ENCODE peak calls at places on chromosomes 1 and 21, in nine cellular contexts. M, X, B, U, D, O, J, T and K are unnamed samples. For H3K27me3 and H3K36me3, the result is how much of the 10 kb centered on the place peaks cover.

GRCh38 chr1:55214214-55214902 is 806 bp downstream of the USP24 start:
- DNase-seq in M (peak), X (no peak), B (peak), U (peak), D (peak), O (peak), J (no peak), T (peak), K (peak)

GRCh38 chr1:220999872-221000863 is 120.9 kb downstream of the HLX start:
- DNase-seq in M (no peak), X (no peak), B (no peak), U (peak), D (no peak), O (no peak), J (peak), T (peak), K (peak)

GRCh38 chr1:8121261-8122159 is 95.4 kb upstream of the ERRFI1 start:
- DNase-seq in M (peak), X (peak), B (peak), U (peak), D (peak), O (peak), J (peak), T (peak), K (peak)

GRCh38 chr1:57959727-57960300 is 536.0 kb upstream of the DAB1 start:
- DNase-seq in M (no peak), X (no peak), B (no peak), U (no peak), D (no peak), O (no peak), J (no peak), T (no peak), K (no peak)

GRCh38 chr1:45543599-45544417 is 6.8 kb upstream of the AKR1A1 start:
- DNase-seq in M (peak), X (no peak), B (peak), U (peak), D (peak), O (no peak), J (no peak), T (peak), K (peak)

GRCh38 chr1:56803561-56804156 is 15.5 kb downstream of the FYB2 start:
- DNase-seq in M (peak), X (no peak), B (peak), U (peak), D (no peak), O (peak), J (peak), T (peak), K (no peak)

GRCh38 chr1:52798331-52798730 is 44.2 kb upstream of the ZYG11A start:
- DNase-seq in M (no peak), X (no peak), B (no peak), U (no peak), D (no peak), O (no peak), J (no peak), T (no peak), K (no peak)

GRCh38 chr1:10692401-10693021 is 103.9 kb downstream of the CASZ1 start:
- DNase-seq in M (peak), X (no peak), B (peak), U (no peak), D (no peak), O (peak), J (no peak), T (peak), K (no peak)

GRCh38 chr1:54850082-54850730 is 36.8 kb downstream of the DHCR24 start:
- DNase-seq in M (no peak), X (no peak), B (no peak), U (no peak), D (no peak), O (no peak), J (peak), T (no peak), K (no peak)

GRCh38 chr1:19300211-19300610 is 11.6 kb upstream of the AKR7A3 start:
- DNase-seq in M (no peak), X (no peak), B (no peak), U (no peak), D (no peak), O (no peak), J (no peak), T (no peak), K (no peak)

GRCh38 chr1:147580200-147580557 is 38.9 kb downstream of the BCL9 start:
- DNase-seq in M (no peak), X (no peak), B (no peak), U (no peak), D (no peak), O (no peak), J (peak), T (no peak), K (no peak)

GRCh38 chr1:33893147-33893830 is 29.4 kb downstream of the HMGB4 start:
- DNase-seq in M (no peak), X (no peak), B (no peak), U (no peak), D (no peak), O (no peak), J (peak), T (no peak), K (no peak)

GRCh38 chr1:110893908-110894490 is 21.1 kb downstream of the CD53 start:
- DNase-seq in M (no peak), X (no peak), B (no peak), U (no peak), D (no peak), O (no peak), J (no peak), T (no peak), K (no peak)

GRCh38 chr1:1256956-1257871 is 10.7 kb upstream of the C1QTNF12 start:
- DNase-seq in M (no peak), X (no peak), B (no peak), U (no peak), D (no peak), O (no peak), J (no peak), T (no peak), K (no peak)

GRCh38 chr1:110235839-110236682 is 25.9 kb downstream of the KCNC4 start:
- DNase-seq in M (no peak), X (no peak), B (no peak), U (peak), D (peak), O (peak), J (peak), T (no peak), K (no peak)

GRCh38 chr21:25565272-25566199 is 41.7 kb downstream of the MRPL39 start:
- DNase-seq in M (no peak), X (no peak), B (no peak), U (no peak), D (no peak), O (no peak), J (no peak), T (no peak), K (no peak)

GRCh38 chr1:166197141-166197540 is 30.3 kb upstream of the FAM78B start:
- DNase-seq in M (peak), X (no peak), B (no peak), U (peak), D (no peak), O (no peak), J (no peak), T (no peak), K (no peak)

GRCh38 chr1:43367026-43367903 is 546 bp downstream of the ELOVL1 start:
- DNase-seq in M (no peak), X (no peak), B (no peak), U (peak), D (no peak), O (no peak), J (no peak), T (peak), K (peak)

GRCh38 chr1:54814571-54814970 is 13.4 kb upstream of the TTC22 start:
- DNase-seq in M (no peak), X (no peak), B (peak), U (no peak), D (no peak), O (no peak), J (no peak), T (no peak), K (no peak)

GRCh38 chr21:35048706-35049617 is at the start of gene RUNX1:
- DNase-seq in M (no peak), X (peak), B (peak), U (peak), D (no peak), O (peak), J (peak), T (peak), K (peak)

GRCh38 chr1:222171005-222171404 is 376.9 kb downstream of the HHIPL2 start:
- DNase-seq in M (no peak), X (no peak), B (no peak), U (no peak), D (no peak), O (peak), J (peak), T (no peak), K (no peak)

GRCh38 chr1:81409262-81409661 is 391.5 kb upstream of the ADGRL2 start:
- DNase-seq in M (no peak), X (no peak), B (no peak), U (no peak), D (no peak), O (no peak), J (no peak), T (no peak), K (no peak)

GRCh38 chr1:171126504-171126903 is 35.8 kb downstream of the FMO3 start:
- DNase-seq in M (no peak), X (no peak), B (peak), U (no peak), D (no peak), O (no peak), J (no peak), T (peak), K (peak)

GRCh38 chr1:198118136-198118535 is 38.7 kb upstream of the NEK7 start:
- DNase-seq in M (peak), X (no peak), B (no peak), U (peak), D (peak), O (no peak), J (peak), T (no peak), K (peak)

GRCh38 chr1:54583868-54584267 is 35.8 kb downstream of the ACOT11 start:
- DNase-seq in M (no peak), X (no peak), B (no peak), U (no peak), D (no peak), O (no peak), J (no peak), T (no peak), K (no peak)

GRCh38 chr21:34180826-34181359 is 107.5 kb downstream of the MRPS6 start:
- DNase-seq in M (no peak), X (no peak), B (no peak), U (no peak), D (no peak), O (no peak), J (no peak), T (no peak), K (no peak)

GRCh38 chr1:236677641-236678235 is 8.6 kb upstream of the ACTN2 start:
- DNase-seq in M (no peak), X (no peak), B (no peak), U (no peak), D (no peak), O (no peak), J (no peak), T (no peak), K (no peak)

GRCh38 chr1:156641761-156642264 is at the start of gene BCAN:
- DNase-seq in M (no peak), X (no peak), B (no peak), U (peak), D (no peak), O (no peak), J (peak), T (no peak), K (no peak)
- H3K27me3 ChIP-seq in M (under half), X (under half), B (half or more), U (half or more), D (under half), O (under half), J (half or more), T (under half), K (half or more)

DNA sequence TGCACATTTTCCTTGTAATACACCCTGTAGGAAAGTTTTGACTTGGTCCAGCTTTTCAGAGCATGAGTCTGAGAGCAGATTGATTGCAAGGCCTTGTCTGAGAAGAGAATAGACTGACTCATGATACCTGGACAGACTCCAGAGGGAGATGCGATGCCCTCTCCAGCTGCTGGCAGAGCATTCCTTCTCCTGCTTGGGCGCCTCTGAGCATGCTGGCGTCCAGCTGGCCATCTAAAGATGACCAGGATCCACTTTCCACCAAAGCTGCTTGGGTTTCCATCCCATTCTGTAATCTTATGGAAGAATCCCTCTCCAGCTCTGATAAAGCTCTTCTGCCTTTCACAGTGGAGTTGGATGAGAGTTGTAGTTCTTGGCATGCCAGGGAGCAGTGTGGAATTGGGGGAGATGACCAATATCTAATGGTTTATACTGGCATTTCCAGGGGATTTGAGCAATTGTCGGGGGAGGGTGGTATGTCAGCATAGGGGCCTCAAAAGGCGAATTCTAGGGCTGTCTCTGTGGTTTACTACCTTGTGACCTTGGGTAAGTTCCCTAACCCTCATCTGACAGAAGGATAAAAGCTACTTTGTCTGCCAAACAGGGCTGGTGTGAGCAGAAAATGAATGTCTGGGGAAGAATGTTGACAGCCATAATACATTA is 19.5 kb downstream of the SZRD1 start:
- DNase-seq in M (no peak), X (no peak), B (no peak), U (peak), D (no peak), O (peak), J (peak), T (no peak), K (no peak)
- H3K27ac ChIP-seq in M (peak), X (peak), B (no peak), U (peak), D (peak), O (no peak), J (peak), T (peak), K (peak)

DNA sequence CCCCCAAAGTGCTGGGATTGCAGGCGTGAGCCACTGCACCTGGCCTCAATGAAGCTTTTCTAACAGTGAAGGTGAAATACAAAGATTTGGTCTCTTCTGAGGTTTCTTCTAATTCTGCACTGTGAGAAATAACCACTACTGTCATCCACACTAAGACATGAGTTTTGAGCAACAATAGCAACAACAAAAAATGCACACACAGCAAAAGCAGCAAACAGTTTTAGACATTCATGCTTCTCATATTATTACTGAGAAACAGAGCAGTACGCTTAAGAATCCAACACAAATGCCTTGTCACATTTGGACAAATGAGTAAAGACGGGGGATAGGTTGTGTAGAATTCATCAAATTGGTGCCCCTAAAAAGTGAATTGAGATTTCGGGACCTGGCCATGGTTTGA is 116.4 kb downstream of the SIM2 start:
- DNase-seq in M (no peak), X (no peak), B (no peak), U (no peak), D (no peak), O (no peak), J (no peak), T (no peak), K (no peak)
- H3K36me3 ChIP-seq in M (under half), X (under half), B (under half), U (under half), D (under half), O (under half), J (under half), T (under half), K (under half)

DNA sequence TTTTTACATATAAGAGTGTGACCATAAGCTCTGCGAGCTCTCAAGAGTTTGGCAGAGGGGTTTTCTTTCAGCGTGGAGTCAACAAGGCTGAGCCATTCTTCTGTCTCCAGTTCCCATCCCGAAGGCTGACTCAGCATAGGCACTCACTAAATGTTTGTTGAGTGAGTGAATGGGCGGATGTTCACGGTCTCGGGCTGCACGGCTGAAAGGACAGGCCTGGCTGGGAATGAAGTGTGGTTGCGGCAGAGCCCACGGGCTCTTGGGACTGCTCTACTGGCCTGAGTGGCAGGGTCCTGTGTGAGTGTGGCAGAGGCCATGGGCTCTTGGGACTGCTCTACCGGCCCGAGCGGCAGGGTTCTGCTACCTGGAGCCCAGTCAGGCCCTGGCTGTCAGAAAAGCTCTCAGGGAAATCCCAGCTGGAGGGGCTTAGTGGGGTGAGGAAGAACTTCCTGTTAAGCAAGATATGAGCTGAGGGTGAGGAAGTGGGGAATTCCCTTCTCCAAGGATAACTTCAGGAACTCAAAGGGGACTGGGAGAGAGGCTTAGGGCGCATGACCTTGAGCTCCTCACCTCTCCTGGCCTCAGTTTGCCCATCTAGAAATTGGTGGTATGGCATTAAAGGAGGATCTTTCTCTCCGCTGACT is 56.6 kb upstream of the C1orf174 start:
- DNase-seq in M (no peak), X (no peak), B (no peak), U (no peak), D (no peak), O (no peak), J (no peak), T (no peak), K (no peak)
- H3K27me3 ChIP-seq in M (under half), X (under half), B (under half), U (under half), D (under half), O (half or more), J (under half), T (under half), K (under half)

GRCh38 chr1:223700942-223701637 is 11.2 kb upstream of the CAPN2 start:
- DNase-seq in M (no peak), X (no peak), B (no peak), U (peak), D (peak), O (peak), J (peak), T (peak), K (peak)
- H3K27ac ChIP-seq in M (no peak), X (peak), B (peak), U (peak), D (peak), O (peak), J (peak), T (peak), K (peak)

GRCh38 chr1:217539510-217539909 is 91.4 kb downstream of the GPATCH2 start:
- DNase-seq in M (no peak), X (no peak), B (no peak), U (no peak), D (no peak), O (no peak), J (no peak), T (no peak), K (no peak)

GRCh38 chr1:217540321-217540720 is 90.6 kb downstream of the GPATCH2 start:
- DNase-seq in M (no peak), X (no peak), B (no peak), U (no peak), D (no peak), O (no peak), J (no peak), T (no peak), K (no peak)

GRCh38 chr1:217535601-217536377 is 95.1 kb downstream of the GPATCH2 start:
- DNase-seq in M (no peak), X (no peak), B (no peak), U (no peak), D (no peak), O (no peak), J (no peak), T (no peak), K (no peak)

GRCh38 chr1:217534566-217534965 is 96.3 kb downstream of the GPATCH2 start:
- DNase-seq in M (no peak), X (no peak), B (no peak), U (no peak), D (no peak), O (no peak), J (peak), T (no peak), K (no peak)
- H3K36me3 ChIP-seq in M (under half), X (under half), B (under half), U (under half), D (under half), O (under half), J (under half), T (under half), K (under half)

DNA sequence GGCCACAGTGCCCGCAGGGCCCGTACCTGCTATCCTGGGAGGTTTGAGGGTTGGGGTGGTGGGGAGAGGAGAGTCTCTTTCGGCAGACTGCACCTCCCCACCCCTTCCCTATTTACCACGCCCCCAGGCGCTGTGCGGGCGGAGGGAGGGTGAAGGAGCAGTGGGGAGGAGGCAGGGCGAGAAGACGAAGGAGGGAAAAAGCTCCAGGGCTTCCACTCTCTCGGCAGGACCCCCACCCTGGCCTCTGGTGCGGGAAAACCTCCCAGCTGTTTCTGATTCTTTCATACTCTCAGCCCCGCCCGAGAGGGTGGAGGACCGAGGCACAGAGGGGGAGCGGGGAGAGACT is 896 bp upstream of the WNT2B start:
- DNase-seq in M (no peak), X (no peak), B (no peak), U (no peak), D (peak), O (no peak), J (no peak), T (no peak), K (no peak)
- H3K27me3 ChIP-seq in M (under half), X (under half), B (under half), U (under half), D (under half), O (under half), J (under half), T (under half), K (under half)

GRCh38 chr1:226827458-226827857 is 43.0 kb upstream of the PSEN2 start:
- DNase-seq in M (peak), X (no peak), B (peak), U (no peak), D (peak), O (no peak), J (peak), T (peak), K (peak)
- H3K27ac ChIP-seq in M (peak), X (peak), B (no peak), U (no peak), D (peak), O (no peak), J (peak), T (peak), K (peak)

GRCh38 chr1:168172250-168172915 is 6.4 kb upstream of the TIPRL start:
- DNase-seq in M (no peak), X (no peak), B (no peak), U (no peak), D (no peak), O (no peak), J (no peak), T (no peak), K (no peak)

GRCh38 chr1:168179411-168180147 is 817 bp downstream of the TIPRL start:
- DNase-seq in M (no peak), X (no peak), B (no peak), U (no peak), D (no peak), O (no peak), J (peak), T (no peak), K (no peak)

GRCh38 chr1:168178638-168179410 is at the start of gene TIPRL:
- DNase-seq in M (peak), X (peak), B (peak), U (peak), D (peak), O (peak), J (peak), T (peak), K (peak)

GRCh38 chr1:168180148-168180524 is 1.4 kb downstream of the TIPRL start:
- DNase-seq in M (no peak), X (no peak), B (no peak), U (no peak), D (no peak), O (no peak), J (no peak), T (no peak), K (no peak)

DNA sequence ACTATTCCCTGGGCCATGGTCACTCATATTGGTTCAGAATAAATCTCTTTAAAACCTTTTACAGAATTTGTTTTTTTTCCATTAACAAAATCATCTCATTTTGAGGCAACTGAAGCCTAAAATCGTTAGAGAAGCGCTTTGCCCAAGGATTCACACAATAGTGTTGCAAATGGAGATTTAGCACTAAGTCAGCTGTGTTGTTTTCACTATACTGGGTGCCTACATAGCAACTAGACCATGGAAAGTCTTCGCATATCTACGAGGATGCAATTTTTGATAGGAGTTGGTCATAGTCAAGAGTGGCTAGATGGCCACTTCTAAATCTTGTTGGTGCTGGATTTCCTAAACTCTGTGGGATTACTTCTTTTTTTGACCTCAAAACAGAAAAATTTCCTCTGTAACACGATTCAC is 530 bp upstream of the TIPRL start:
- DNase-seq in M (no peak), X (no peak), B (no peak), U (no peak), D (no peak), O (no peak), J (no peak), T (no peak), K (no peak)
- H3K36me3 ChIP-seq in M (under half), X (under half), B (under half), U (under half), D (under half), O (under half), J (under half), T (under half), K (under half)